ENCODE peak calls at places on chromosomes 1 and 21, in nine cellular contexts. Z is IMR-90; W is CD8-positive, alpha-beta memory T cell; M is lung; I is K562; N is heart right ventricle; H is osteoblast; L is colonic mucosa; O is CD8-positive, alpha-beta T cell. Y is an unnamed sample. For H3K4me1, the result is how much of the 10 kb centered on the place peaks cover.

GRCh38 chr1:88851303-88852063 is 39.9 kb downstream of the GTF2B start:
- DNase-seq in Z (no peak), H (no peak), N (no peak), O (no peak), W (no peak), I (no peak), M (no peak), L (no peak), Y (no peak)

GRCh38 chr1:206030714-206031113 is 7.0 kb upstream of the CTSE start:
- DNase-seq in M (peak), Z (peak), O (no peak), I (peak), W (peak), H (peak), N (peak), L (peak), Y (peak)

GRCh38 chr21:45011911-45012660 is 62.3 kb upstream of the ADARB1 start:
- DNase-seq in W (no peak), N (no peak), Z (peak), O (no peak), H (peak), L (no peak), M (no peak), I (no peak), Y (no peak)

GRCh38 chr1:108817016-108817415 is 39.9 kb downstream of the AKNAD1 start:
- DNase-seq in H (peak), N (peak), O (no peak), M (no peak), I (no peak), W (no peak), Z (peak), L (no peak), Y (no peak)

GRCh38 chr1:6800728-6801127 is 15.5 kb downstream of the CAMTA1 start:
- DNase-seq in Z (peak), N (no peak), M (no peak), I (no peak), W (no peak), H (peak), O (no peak), L (no peak), Y (no peak)

GRCh38 chr1:17027900-17028299 is 16.2 kb upstream of the ATP13A2 start:
- DNase-seq in M (peak), L (no peak), N (no peak), O (no peak), H (no peak), W (no peak), Z (no peak), I (no peak), Y (no peak)

GRCh38 chr1:185917646-185918045 is 183.5 kb downstream of the HMCN1 start:
- DNase-seq in M (peak), L (no peak), H (peak), I (peak), Z (peak), O (no peak), W (no peak), N (peak), Y (no peak)

GRCh38 chr1:159763686-159764085 is 17.1 kb upstream of the DUSP23 start:
- DNase-seq in H (no peak), N (no peak), W (no peak), M (no peak), Z (no peak), O (no peak), L (no peak), I (no peak), Y (no peak)

GRCh38 chr1:92310185-92310597 is 11.3 kb downstream of the RPAP2 start:
- DNase-seq in W (peak), L (no peak), Z (peak), H (no peak), M (no peak), N (no peak), O (no peak), I (peak), Y (peak)

GRCh38 chr1:3945916-3946840 is 46.1 kb upstream of the C1orf174 start:
- DNase-seq in N (no peak), I (no peak), W (no peak), O (no peak), L (no peak), Z (no peak), M (no peak), H (no peak), Y (no peak)

GRCh38 chr1:76862447-76862846 is 4.8 kb upstream of the ST6GALNAC5 start:
- DNase-seq in O (no peak), H (peak), I (no peak), M (no peak), Z (peak), L (no peak), W (no peak), N (no peak), Y (no peak)

GRCh38 chr1:217431395-217431794 is 199.5 kb downstream of the GPATCH2 start:
- DNase-seq in W (no peak), O (no peak), Z (no peak), N (no peak), I (no peak), H (no peak), L (no peak), M (no peak), Y (no peak)

GRCh38 chr1:188669715-188670114 is 1807.9 kb downstream of the BRINP3 start:
- DNase-seq in M (no peak), L (no peak), H (no peak), I (no peak), W (no peak), N (no peak), O (no peak), Z (peak), Y (no peak)

GRCh38 chr1:53073899-53074311 is 11.9 kb downstream of the PODN start:
- DNase-seq in L (no peak), I (no peak), M (no peak), W (no peak), N (peak), Z (no peak), O (no peak), H (peak), Y (no peak)

GRCh38 chr1:39812913-39813312 is 24.2 kb upstream of the BMP8B start:
- DNase-seq in H (no peak), I (no peak), L (no peak), O (no peak), W (no peak), N (no peak), M (no peak), Z (no peak), Y (no peak)

GRCh38 chr1:53560572-53561487 is 101.6 kb downstream of the DMRTB1 start:
- DNase-seq in M (no peak), H (no peak), N (no peak), I (no peak), Z (peak), W (no peak), O (no peak), L (no peak), Y (no peak)

GRCh38 chr1:231605389-231606100 is 21.0 kb upstream of the DISC1 start:
- DNase-seq in I (no peak), H (no peak), O (no peak), Z (no peak), L (no peak), M (no peak), W (no peak), N (no peak), Y (no peak)

GRCh38 chr1:20485527-20486456 is at the start of gene CAMK2N1:
- DNase-seq in L (peak), Z (peak), W (peak), H (peak), N (peak), O (peak), I (peak), M (no peak), Y (peak)

GRCh38 chr1:31931241-31932225 is 6.6 kb downstream of the PTP4A2 start:
- DNase-seq in O (no peak), N (no peak), M (no peak), L (no peak), H (peak), W (no peak), Z (peak), I (peak), Y (no peak)

GRCh38 chr1:246583448-246584185 is 17.4 kb downstream of the CNST start:
- DNase-seq in I (peak), W (no peak), Z (no peak), H (no peak), N (peak), L (peak), O (no peak), M (peak), Y (no peak)

GRCh38 chr1:181038399-181038873 is 4.7 kb downstream of the MR1 start:
- DNase-seq in L (peak), I (peak), W (peak), N (peak), O (no peak), M (peak), Z (peak), H (peak), Y (peak)

GRCh38 chr1:213724640-213725536 is 262.9 kb upstream of the PROX1 start:
- DNase-seq in H (no peak), N (no peak), O (no peak), L (peak), M (no peak), W (no peak), I (no peak), Z (no peak), Y (no peak)

GRCh38 chr1:10688409-10688786 is 108.0 kb downstream of the CASZ1 start:
- DNase-seq in H (no peak), W (no peak), M (no peak), N (no peak), Z (no peak), O (no peak), I (no peak), L (no peak), Y (no peak)

GRCh38 chr21:42685036-42685435 is 31.6 kb downstream of the PDE9A start:
- DNase-seq in W (peak), O (no peak), M (no peak), H (no peak), Z (no peak), I (no peak), L (no peak), N (no peak), Y (no peak)

GRCh38 chr1:32991819-32992488 is 27.3 kb upstream of the RNF19B start:
- DNase-seq in I (no peak), Z (no peak), O (no peak), W (no peak), M (no peak), H (no peak), L (no peak), N (no peak), Y (no peak)

GRCh38 chr1:8439015-8439702 is 121.2 kb downstream of the SLC45A1 start:
- DNase-seq in O (no peak), N (peak), W (no peak), Z (peak), L (peak), H (peak), M (peak), I (peak), Y (no peak)

GRCh38 chr1:91763252-91763651 is 122.7 kb downstream of the TGFBR3 start:
- DNase-seq in I (peak), H (no peak), W (no peak), Z (peak), N (no peak), O (no peak), L (no peak), M (no peak), Y (no peak)

GRCh38 chr1:5637171-5637570 is 355.1 kb downstream of the NPHP4 start:
- DNase-seq in M (no peak), H (no peak), N (no peak), I (peak), O (no peak), W (no peak), L (peak), Z (no peak), Y (peak)

GRCh38 chr1:196516373-196516772 is 91.9 kb downstream of the KCNT2 start:
- DNase-seq in W (no peak), N (no peak), L (no peak), I (peak), H (no peak), O (no peak), M (no peak), Z (no peak), Y (no peak)

GRCh38 chr1:226095286-226095685 is 32.8 kb downstream of the H3-3A start:
- DNase-seq in W (no peak), Z (no peak), I (no peak), O (no peak), N (no peak), L (no peak), M (no peak), H (peak), Y (no peak)

GRCh38 chr1:71638081-71638766 is 557.4 kb upstream of the ZRANB2 start:
- DNase-seq in W (no peak), H (no peak), O (no peak), N (no peak), L (no peak), I (no peak), Z (peak), M (no peak), Y (no peak)

DNA sequence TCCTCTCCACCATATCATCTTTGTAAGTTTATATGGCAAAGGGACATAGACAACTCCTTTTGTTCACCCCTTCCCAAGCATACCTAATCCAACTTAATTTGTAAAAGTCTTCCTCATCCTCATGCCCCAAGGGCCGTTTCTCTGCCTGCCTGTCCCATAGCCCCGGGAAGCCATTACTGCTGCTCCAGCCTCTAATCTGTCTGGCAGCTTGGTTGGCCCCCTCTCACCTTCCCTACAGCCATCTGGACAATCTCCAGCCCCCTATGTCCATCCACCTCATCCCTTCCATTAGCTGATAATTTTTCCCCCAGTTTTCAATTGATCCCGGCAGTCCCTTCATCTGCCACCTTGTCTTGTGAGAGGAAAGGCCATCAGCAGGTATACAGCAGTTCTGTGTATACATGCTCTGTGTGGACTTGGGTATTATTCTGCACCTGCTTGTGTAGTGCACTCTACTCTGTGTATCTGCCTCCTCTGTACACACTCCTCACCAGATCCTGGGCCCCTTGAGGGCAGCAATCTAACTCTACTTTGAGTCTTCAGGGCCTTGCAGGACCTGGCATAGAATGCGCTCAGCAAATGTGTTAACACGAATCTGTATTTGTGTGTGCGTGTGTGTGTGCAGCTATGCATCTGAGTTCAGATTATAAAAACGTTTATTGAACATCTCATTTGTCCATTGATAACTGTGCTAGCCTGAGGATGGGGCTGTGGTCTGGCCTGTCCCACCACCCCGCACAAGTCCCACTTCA is 3.7 kb upstream of the MEF2D start:
- DNase-seq in H (no peak), M (no peak), Z (peak), W (no peak), I (peak), L (no peak), N (no peak), O (no peak), Y (peak)
- H3K4me1 ChIP-seq in H (under half), M (under half), Z (under half), W (half or more), I (half or more), L (under half), N (half or more), O (half or more), Y (half or more)

GRCh38 chr1:56389813-56390539 is 189.4 kb downstream of the PLPP3 start:
- DNase-seq in O (no peak), L (no peak), W (no peak), H (no peak), N (no peak), M (peak), Z (peak), I (no peak), Y (no peak)
- H3K27ac ChIP-seq in O (no peak), L (no peak), W (no peak), H (no peak), N (no peak), M (no peak), Z (no peak), I (no peak), Y (no peak)

GRCh38 chr1:34332996-34333395 is 156.3 kb downstream of the C1orf94 start:
- DNase-seq in M (no peak), N (no peak), W (no peak), L (no peak), O (no peak), H (no peak), Z (no peak), I (no peak), Y (no peak)

GRCh38 chr1:34331527-34331926 is 154.8 kb downstream of the C1orf94 start:
- DNase-seq in L (no peak), Z (no peak), H (no peak), O (no peak), I (no peak), M (no peak), W (no peak), N (no peak), Y (no peak)

GRCh38 chr1:34322969-34323368 is 146.3 kb downstream of the C1orf94 start:
- DNase-seq in L (no peak), M (no peak), N (no peak), W (no peak), I (no peak), H (no peak), Z (no peak), O (no peak), Y (no peak)

GRCh38 chr1:34330061-34330460 is 153.4 kb downstream of the C1orf94 start:
- DNase-seq in H (no peak), L (no peak), Z (no peak), O (no peak), N (no peak), W (no peak), I (no peak), M (no peak), Y (no peak)

GRCh38 chr1:34328281-34328680 is 151.6 kb downstream of the C1orf94 start:
- DNase-seq in M (no peak), O (no peak), N (no peak), L (no peak), W (no peak), Z (no peak), I (no peak), H (no peak), Y (no peak)
- H3K4me1 ChIP-seq in M (under half), O (under half), N (under half), L (under half), W (under half), Z (under half), I (under half), H (under half), Y (under half)

GRCh38 chr1:64162151-64162550 is 41.3 kb upstream of the UBE2U start:
- DNase-seq in O (no peak), M (no peak), N (no peak), H (no peak), Z (no peak), L (no peak), I (no peak), W (no peak), Y (no peak)
- H3K27ac ChIP-seq in O (no peak), M (no peak), N (no peak), H (peak), Z (no peak), L (no peak), I (no peak), W (no peak), Y (no peak)

GRCh38 chr1:119974013-119974412 is 77.7 kb upstream of the ADAM30 start:
- DNase-seq in M (no peak), Z (no peak), O (no peak), W (no peak), H (no peak), I (no peak), L (no peak), N (no peak), Y (no peak)
- H3K4me1 ChIP-seq in M (under half), Z (under half), O (under half), W (under half), H (under half), I (under half), L (under half), N (under half), Y (under half)

GRCh38 chr1:152228831-152229230 is 4.8 kb upstream of the HRNR start:
- DNase-seq in W (no peak), I (no peak), H (no peak), O (no peak), N (no peak), L (no peak), Z (no peak), M (no peak), Y (no peak)
- H3K27ac ChIP-seq in W (no peak), I (no peak), H (no peak), O (no peak), N (no peak), L (no peak), Z (no peak), M (no peak), Y (no peak)

GRCh38 chr1:36157973-36158826 is 2.2 kb downstream of the MAP7D1 start:
- DNase-seq in L (no peak), Z (no peak), M (no peak), W (no peak), N (no peak), O (no peak), H (no peak), I (no peak), Y (no peak)

GRCh38 chr1:36155560-36156328 is at the start of gene MAP7D1:
- DNase-seq in L (peak), M (peak), Z (peak), N (peak), I (peak), O (peak), W (peak), H (peak), Y (peak)

GRCh38 chr1:36154765-36155559 is 998 bp upstream of the MAP7D1 start:
- DNase-seq in N (no peak), O (no peak), H (peak), W (no peak), M (no peak), Z (no peak), L (no peak), I (no peak), Y (no peak)

GRCh38 chr1:36156329-36157114 is 562 bp downstream of the MAP7D1 start:
- DNase-seq in W (peak), H (no peak), I (peak), M (peak), O (no peak), Z (peak), N (peak), L (peak), Y (peak)

DNA sequence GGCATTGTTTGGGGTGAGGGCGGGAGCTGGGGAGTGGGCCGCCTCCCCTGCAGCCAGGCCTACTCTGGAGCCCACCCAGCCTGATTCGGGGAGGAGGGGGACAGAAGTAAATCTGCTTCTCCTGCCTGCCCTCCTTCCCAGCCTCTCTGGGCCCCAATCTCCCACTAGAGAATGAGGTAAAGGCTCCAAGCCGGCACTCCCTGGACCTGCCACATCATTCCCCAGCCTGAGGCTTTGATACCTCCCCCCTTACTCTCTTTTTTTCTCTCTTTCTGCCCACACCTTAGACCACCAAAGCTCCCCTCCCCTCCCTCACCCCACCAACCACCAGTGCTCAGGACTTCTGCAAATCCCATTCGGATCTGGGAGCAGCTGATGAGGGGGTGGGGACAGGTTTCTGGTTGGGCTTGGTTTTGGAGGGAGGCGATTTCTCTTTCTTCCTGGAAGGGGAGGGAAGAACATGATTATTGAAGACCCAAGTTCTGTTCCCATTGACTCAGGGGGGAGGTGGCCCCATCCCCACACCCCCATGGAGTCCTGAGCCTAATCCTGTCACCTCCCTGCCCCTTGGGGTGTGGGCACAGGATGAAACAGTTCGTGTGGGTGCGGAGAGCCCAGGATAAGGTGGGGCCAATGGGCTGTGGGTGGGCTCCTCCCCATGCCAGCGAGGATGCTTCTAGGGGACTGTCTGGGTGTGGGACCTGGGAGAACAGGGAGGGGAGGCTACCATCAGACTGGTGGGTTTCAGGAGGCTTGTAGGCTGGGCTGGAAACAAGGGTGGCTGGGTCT is 1.3 kb downstream of the MAP7D1 start:
- DNase-seq in W (no peak), H (peak), N (no peak), L (no peak), Z (no peak), I (peak), O (no peak), M (peak), Y (no peak)
- H3K4me1 ChIP-seq in W (half or more), H (half or more), N (half or more), L (under half), Z (under half), I (half or more), O (half or more), M (under half), Y (half or more)

GRCh38 chr1:154955039-154955717 is 721 bp downstream of the PBXIP1 start:
- DNase-seq in Z (peak), I (peak), L (peak), W (peak), O (peak), N (no peak), M (no peak), H (peak), Y (peak)
- H3K27ac ChIP-seq in Z (no peak), I (peak), L (peak), W (peak), O (peak), N (peak), M (peak), H (peak), Y (peak)

GRCh38 chr1:81974883-81975555 is 174.3 kb downstream of the ADGRL2 start:
- DNase-seq in M (no peak), Z (no peak), O (no peak), L (no peak), W (no peak), I (no peak), H (no peak), N (no peak), Y (no peak)
- H3K4me1 ChIP-seq in M (under half), Z (under half), O (under half), L (under half), W (under half), I (under half), H (under half), N (under half), Y (under half)